ENCODE peak calls at places on chromosome 18, in eight cellular contexts. One of them, this sample, is unnamed.

GRCh38 chr18:13217466-13217961 is 1.0 kb upstream of the LDLRAD4 start:
- DNase-seq in cardiac muscle cell: peak
- DNase-seq in pancreas: peak
- DNase-seq in coronary artery: peak
- DNase-seq in upper lobe of left lung: peak
- DNase-seq in AG04450: no peak
- DNase-seq in RWPE1: no peak
- DNase-seq in HepG2: no peak
- DNase-seq in this sample: no peak

GRCh38 chr18:28960146-28960545 is 783.2 kb upstream of the CDH2 start:
- DNase-seq in cardiac muscle cell: peak
- DNase-seq in AG04450: no peak
- DNase-seq in RWPE1: peak
- DNase-seq in coronary artery: no peak
- DNase-seq in HepG2: no peak
- DNase-seq in upper lobe of left lung: no peak
- DNase-seq in pancreas: no peak
- DNase-seq in this sample: no peak

GRCh38 chr18:75131455-75132000 is 77.4 kb downstream of the PTGR3 start:
- DNase-seq in RWPE1: no peak
- DNase-seq in pancreas: no peak
- DNase-seq in AG04450: no peak
- DNase-seq in coronary artery: peak
- DNase-seq in cardiac muscle cell: no peak
- DNase-seq in upper lobe of left lung: no peak
- DNase-seq in HepG2: no peak
- DNase-seq in this sample: no peak

GRCh38 chr18:8839285-8839684 is 133.9 kb downstream of the MTCL1 start:
- DNase-seq in pancreas: peak
- DNase-seq in RWPE1: no peak
- DNase-seq in HepG2: no peak
- DNase-seq in cardiac muscle cell: peak
- DNase-seq in coronary artery: no peak
- DNase-seq in AG04450: no peak
- DNase-seq in upper lobe of left lung: peak
- DNase-seq in this sample: no peak

GRCh38 chr18:67705748-67706147 is 189.2 kb upstream of the DSEL start:
- DNase-seq in AG04450: no peak
- DNase-seq in cardiac muscle cell: peak
- DNase-seq in RWPE1: no peak
- DNase-seq in HepG2: no peak
- DNase-seq in coronary artery: no peak
- DNase-seq in upper lobe of left lung: no peak
- DNase-seq in pancreas: no peak
- DNase-seq in this sample: no peak

GRCh38 chr18:3903341-3903740 is 453.4 kb downstream of the TGIF1 start:
- DNase-seq in upper lobe of left lung: no peak
- DNase-seq in AG04450: peak
- DNase-seq in coronary artery: no peak
- DNase-seq in RWPE1: peak
- DNase-seq in HepG2: no peak
- DNase-seq in pancreas: no peak
- DNase-seq in cardiac muscle cell: peak
- DNase-seq in this sample: no peak

GRCh38 chr18:68991281-68991680 is 193.4 kb downstream of the CCDC102B start:
- DNase-seq in cardiac muscle cell: peak
- DNase-seq in RWPE1: no peak
- DNase-seq in AG04450: no peak
- DNase-seq in upper lobe of left lung: no peak
- DNase-seq in HepG2: no peak
- DNase-seq in coronary artery: no peak
- DNase-seq in pancreas: no peak
- DNase-seq in this sample: no peak

GRCh38 chr18:58612239-58613055 is 16.4 kb downstream of the ALPK2 start:
- DNase-seq in coronary artery: no peak
- DNase-seq in AG04450: no peak
- DNase-seq in cardiac muscle cell: no peak
- DNase-seq in HepG2: no peak
- DNase-seq in upper lobe of left lung: no peak
- DNase-seq in pancreas: no peak
- DNase-seq in RWPE1: peak
- DNase-seq in this sample: no peak

GRCh38 chr18:74299746-74300145 is 8.0 kb upstream of the CYB5A start:
- DNase-seq in coronary artery: no peak
- DNase-seq in HepG2: peak
- DNase-seq in cardiac muscle cell: peak
- DNase-seq in pancreas: no peak
- DNase-seq in upper lobe of left lung: no peak
- DNase-seq in AG04450: no peak
- DNase-seq in RWPE1: no peak
- DNase-seq in this sample: no peak

GRCh38 chr18:55320399-55321255 is 267.4 kb downstream of the TCF4 start:
- DNase-seq in upper lobe of left lung: no peak
- DNase-seq in HepG2: no peak
- DNase-seq in cardiac muscle cell: no peak
- DNase-seq in AG04450: no peak
- DNase-seq in pancreas: no peak
- DNase-seq in coronary artery: no peak
- DNase-seq in RWPE1: no peak
- DNase-seq in this sample: peak

GRCh38 chr18:8091042-8091441 is 518.2 kb upstream of the RAB12 start:
- DNase-seq in pancreas: no peak
- DNase-seq in coronary artery: no peak
- DNase-seq in HepG2: no peak
- DNase-seq in AG04450: no peak
- DNase-seq in upper lobe of left lung: no peak
- DNase-seq in cardiac muscle cell: peak
- DNase-seq in RWPE1: no peak
- DNase-seq in this sample: no peak

GRCh38 chr18:38611036-38611964 is 1045.7 kb upstream of the CELF4 start:
- DNase-seq in coronary artery: no peak
- DNase-seq in HepG2: no peak
- DNase-seq in pancreas: no peak
- DNase-seq in cardiac muscle cell: no peak
- DNase-seq in RWPE1: no peak
- DNase-seq in upper lobe of left lung: no peak
- DNase-seq in AG04450: no peak
- DNase-seq in this sample: no peak

GRCh38 chr18:8264861-8265411 is 344.3 kb upstream of the RAB12 start:
- DNase-seq in AG04450: no peak
- DNase-seq in pancreas: no peak
- DNase-seq in RWPE1: no peak
- DNase-seq in coronary artery: no peak
- DNase-seq in cardiac muscle cell: peak
- DNase-seq in upper lobe of left lung: no peak
- DNase-seq in HepG2: peak
- DNase-seq in this sample: no peak

GRCh38 chr18:79523738-79524180 is 128.0 kb downstream of the NFATC1 start:
- DNase-seq in HepG2: no peak
- DNase-seq in RWPE1: no peak
- DNase-seq in upper lobe of left lung: peak
- DNase-seq in cardiac muscle cell: no peak
- DNase-seq in AG04450: no peak
- DNase-seq in pancreas: no peak
- DNase-seq in coronary artery: peak
- DNase-seq in this sample: no peak

GRCh38 chr18:54112356-54112755 is 112.1 kb downstream of the MBD2 start:
- DNase-seq in RWPE1: no peak
- DNase-seq in coronary artery: no peak
- DNase-seq in upper lobe of left lung: no peak
- DNase-seq in AG04450: no peak
- DNase-seq in HepG2: no peak
- DNase-seq in cardiac muscle cell: peak
- DNase-seq in pancreas: no peak
- DNase-seq in this sample: no peak

GRCh38 chr18:42196651-42197050 is 241.6 kb downstream of the PIK3C3 start:
- DNase-seq in coronary artery: no peak
- DNase-seq in AG04450: no peak
- DNase-seq in upper lobe of left lung: no peak
- DNase-seq in pancreas: no peak
- DNase-seq in cardiac muscle cell: peak
- DNase-seq in RWPE1: no peak
- DNase-seq in HepG2: no peak
- DNase-seq in this sample: no peak

GRCh38 chr18:58087928-58088722 is 44.1 kb downstream of the NEDD4L start:
- DNase-seq in AG04450: no peak
- DNase-seq in upper lobe of left lung: peak
- DNase-seq in pancreas: peak
- DNase-seq in HepG2: no peak
- DNase-seq in RWPE1: peak
- DNase-seq in coronary artery: no peak
- DNase-seq in cardiac muscle cell: no peak
- DNase-seq in this sample: no peak

GRCh38 chr18:51731070-51731469 is 533.6 kb upstream of the MEX3C start:
- DNase-seq in cardiac muscle cell: no peak
- DNase-seq in pancreas: no peak
- DNase-seq in coronary artery: no peak
- DNase-seq in AG04450: no peak
- DNase-seq in upper lobe of left lung: no peak
- DNase-seq in HepG2: no peak
- DNase-seq in RWPE1: no peak
- DNase-seq in this sample: no peak

GRCh38 chr18:54942569-54942968 is 16.7 kb downstream of the CCDC68 start:
- DNase-seq in upper lobe of left lung: no peak
- DNase-seq in AG04450: no peak
- DNase-seq in pancreas: no peak
- DNase-seq in cardiac muscle cell: no peak
- DNase-seq in RWPE1: no peak
- DNase-seq in coronary artery: no peak
- DNase-seq in HepG2: no peak
- DNase-seq in this sample: no peak

GRCh38 chr18:10386956-10387355 is 67.5 kb upstream of the APCDD1 start:
- DNase-seq in AG04450: no peak
- DNase-seq in coronary artery: no peak
- DNase-seq in HepG2: no peak
- DNase-seq in pancreas: no peak
- DNase-seq in upper lobe of left lung: no peak
- DNase-seq in RWPE1: no peak
- DNase-seq in cardiac muscle cell: peak
- DNase-seq in this sample: no peak

DNA sequence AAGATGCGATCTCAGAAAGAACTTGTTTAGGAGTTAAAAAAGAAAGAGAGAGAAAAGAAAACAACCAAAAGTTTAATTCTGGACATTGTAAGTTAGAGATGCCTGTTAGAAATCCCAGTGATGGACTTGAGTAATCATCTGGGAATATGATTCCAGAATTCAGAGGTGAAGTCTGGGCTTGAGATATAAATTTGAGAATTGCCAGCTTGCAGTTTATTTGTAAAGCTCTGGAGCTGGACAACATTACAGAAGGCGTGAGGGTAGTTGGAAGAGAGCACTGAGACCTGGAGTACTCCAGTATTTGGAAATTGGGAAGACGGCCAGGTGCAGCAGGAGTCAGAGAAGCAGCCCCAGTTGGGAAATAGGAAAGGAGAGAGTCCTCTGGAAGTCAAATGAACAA is 128.8 kb upstream of the ARHGAP28 start:
- DNase-seq in AG04450: no peak
- DNase-seq in RWPE1: no peak
- DNase-seq in HepG2: no peak
- DNase-seq in upper lobe of left lung: no peak
- DNase-seq in pancreas: no peak
- DNase-seq in cardiac muscle cell: no peak
- DNase-seq in coronary artery: no peak
- DNase-seq in this sample: no peak
- H3K27ac ChIP-seq in AG04450: no peak
- H3K27ac ChIP-seq in RWPE1: no peak
- H3K27ac ChIP-seq in HepG2: no peak
- H3K27ac ChIP-seq in upper lobe of left lung: no peak
- H3K27ac ChIP-seq in pancreas: no peak
- H3K27ac ChIP-seq in cardiac muscle cell: no peak
- H3K27ac ChIP-seq in coronary artery: no peak
- H3K27ac ChIP-seq in this sample: no peak

DNA sequence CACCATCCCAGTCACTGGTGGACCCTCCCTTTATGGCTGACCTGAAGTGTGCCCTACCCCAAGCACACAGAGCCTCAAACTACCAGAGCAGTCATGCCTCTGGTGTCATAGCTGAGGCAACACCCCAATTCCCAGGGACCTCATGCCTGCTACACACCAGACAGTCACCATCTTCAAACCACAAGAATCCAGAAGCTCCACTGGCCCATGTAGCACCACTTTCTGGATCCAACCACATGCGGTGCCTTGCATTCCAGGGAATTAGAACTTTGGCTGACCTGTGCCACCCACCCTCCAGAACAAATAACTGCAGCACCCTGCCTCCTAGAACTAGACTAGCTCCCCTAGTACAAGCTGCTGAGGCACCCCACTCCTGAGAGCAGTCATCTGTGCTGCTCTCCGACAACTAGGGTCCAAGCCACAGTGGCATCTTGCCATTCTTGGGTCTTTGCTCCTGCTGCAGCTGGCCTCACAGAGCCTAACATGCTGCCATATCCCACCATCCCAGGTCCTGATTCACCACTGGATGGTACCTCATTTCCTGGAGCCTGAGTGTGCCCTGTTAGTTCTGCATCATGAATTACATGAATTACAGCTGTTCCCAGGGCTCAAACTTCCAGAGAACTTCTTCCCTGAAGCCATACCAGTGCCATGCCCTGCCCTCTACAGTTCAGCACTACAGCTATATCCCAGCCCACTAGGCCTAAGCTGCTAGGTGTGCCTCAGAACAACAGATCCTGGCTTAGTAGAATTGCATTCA is 243.8 kb upstream of the CHST9 start:
- DNase-seq in HepG2: no peak
- DNase-seq in upper lobe of left lung: no peak
- DNase-seq in AG04450: no peak
- DNase-seq in cardiac muscle cell: no peak
- DNase-seq in coronary artery: no peak
- DNase-seq in RWPE1: no peak
- DNase-seq in pancreas: no peak
- DNase-seq in this sample: no peak
- H3K27ac ChIP-seq in HepG2: no peak
- H3K27ac ChIP-seq in upper lobe of left lung: no peak
- H3K27ac ChIP-seq in AG04450: no peak
- H3K27ac ChIP-seq in cardiac muscle cell: no peak
- H3K27ac ChIP-seq in coronary artery: no peak
- H3K27ac ChIP-seq in RWPE1: no peak
- H3K27ac ChIP-seq in pancreas: no peak
- H3K27ac ChIP-seq in this sample: no peak

GRCh38 chr18:62717059-62717849 is 1.9 kb downstream of the PHLPP1 start:
- DNase-seq in coronary artery: peak
- DNase-seq in pancreas: peak
- DNase-seq in AG04450: no peak
- DNase-seq in cardiac muscle cell: peak
- DNase-seq in RWPE1: peak
- DNase-seq in upper lobe of left lung: peak
- DNase-seq in HepG2: peak
- DNase-seq in this sample: peak
- H3K27ac ChIP-seq in coronary artery: peak
- H3K27ac ChIP-seq in pancreas: peak
- H3K27ac ChIP-seq in AG04450: no peak
- H3K27ac ChIP-seq in cardiac muscle cell: no peak
- H3K27ac ChIP-seq in RWPE1: peak
- H3K27ac ChIP-seq in upper lobe of left lung: peak
- H3K27ac ChIP-seq in HepG2: peak
- H3K27ac ChIP-seq in this sample: peak

DNA sequence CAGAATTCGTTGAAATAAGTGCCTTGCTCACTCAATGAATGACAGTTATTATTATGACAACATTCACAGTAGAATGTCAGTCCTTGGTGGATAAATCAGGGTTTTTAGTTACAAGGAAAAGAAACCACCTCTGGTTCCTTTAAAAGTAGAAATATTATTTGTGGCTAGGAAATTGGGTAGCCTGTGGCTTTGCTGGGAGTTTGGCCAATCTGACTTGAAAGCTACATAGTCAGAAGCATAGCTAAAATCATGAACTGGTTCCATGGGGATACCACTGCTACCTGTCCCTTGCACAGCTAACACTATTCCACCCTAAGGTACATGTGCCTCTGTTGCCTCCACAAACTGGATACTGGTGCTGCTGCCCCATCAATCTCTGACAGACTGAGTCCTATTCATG is 12.8 kb upstream of the SMCHD1 start:
- DNase-seq in RWPE1: no peak
- DNase-seq in AG04450: no peak
- DNase-seq in coronary artery: no peak
- DNase-seq in cardiac muscle cell: no peak
- DNase-seq in pancreas: no peak
- DNase-seq in HepG2: no peak
- DNase-seq in upper lobe of left lung: no peak
- DNase-seq in this sample: no peak
- H3K27ac ChIP-seq in RWPE1: no peak
- H3K27ac ChIP-seq in AG04450: no peak
- H3K27ac ChIP-seq in coronary artery: no peak
- H3K27ac ChIP-seq in cardiac muscle cell: no peak
- H3K27ac ChIP-seq in pancreas: no peak
- H3K27ac ChIP-seq in HepG2: no peak
- H3K27ac ChIP-seq in upper lobe of left lung: peak
- H3K27ac ChIP-seq in this sample: no peak